ENCODE peak calls at places on chromosomes 12 and 14, in seven cellular contexts. H is ELR; U is activated CD8-positive, alpha-beta memory T cell treated with anti-CD3 and anti-CD28 coated beads for 48 hours; G is IMR-90; J is GF-D8; R is H7; A is activated T-helper 1 cell treated with anti-CD3 and anti-CD28 coated beads, Interleukin-12 subunit alpha, Interleukin-12 subunit beta, Interleukin-2, Interleukin-4 antibody, amounts not matched to agents 30 ng/mL and 10 ng/mL and 1 ng/mL, durations not matched to agents 14 hours and 24 hours and 36 hours. N is an unnamed sample.

GRCh38 chr14:24889843-24890242 is 160.1 kb downstream of the STXBP6 start:
- DNase-seq in H (no peak), U (no peak), G (peak; percentile 57), J (no peak), R (no peak), A (no peak), N (no peak)

GRCh38 chr12:58346032-58346632 is 404.8 kb downstream of the ATP23 start:
- DNase-seq in H (peak; percentile 65), U (no peak), G (peak; percentile 62), J (peak; percentile 15), R (peak; percentile 15), A (no peak), N (no peak)

GRCh38 chr14:80468331-80469122 is 257.2 kb upstream of the DIO2 start:
- DNase-seq in H (no peak), U (no peak), G (no peak), J (no peak), R (no peak), A (no peak), N (no peak)

GRCh38 chr12:120856980-120857379 is 47.2 kb downstream of the SPPL3 start:
- DNase-seq in H (peak; percentile 41), U (no peak), G (no peak), J (peak; percentile 27), R (no peak), A (no peak), N (no peak)

GRCh38 chr14:68655961-68656360 is 136.9 kb downstream of the ZFP36L1 start:
- DNase-seq in H (no peak), U (no peak), G (no peak), J (no peak), R (peak; percentile 59), A (no peak), N (no peak)

GRCh38 chr12:65892905-65893304 is 68.6 kb downstream of the HMGA2 start:
- DNase-seq in H (peak; percentile 98), U (no peak), G (peak; percentile 87), J (no peak), R (no peak), A (no peak), N (no peak)

GRCh38 chr14:31230559-31230958 is 23.0 kb upstream of the HECTD1 start:
- DNase-seq in H (no peak), U (no peak), G (no peak), J (no peak), R (no peak), A (no peak), N (no peak)

GRCh38 chr12:105748806-105749600 is 389.8 kb downstream of the NUAK1 start:
- DNase-seq in H (no peak), U (no peak), G (peak; percentile 74), J (no peak), R (no peak), A (no peak), N (no peak)

GRCh38 chr12:90741611-90742010 is 213.4 kb downstream of the CCER1 start:
- DNase-seq in H (no peak), U (no peak), G (no peak), J (no peak), R (no peak), A (no peak), N (no peak)

GRCh38 chr14:52563120-52563519 is 10.5 kb downstream of the GPR137C start:
- DNase-seq in H (peak; percentile 83), U (no peak), G (peak; percentile 87), J (no peak), R (no peak), A (no peak), N (no peak)

GRCh38 chr14:94103554-94104165 is 6.9 kb upstream of the IFI27 start:
- DNase-seq in H (no peak), U (no peak), G (no peak), J (no peak), R (no peak), A (no peak), N (no peak)

GRCh38 chr12:79454338-79454777 is 236.4 kb downstream of the PAWR start:
- DNase-seq in H (peak; percentile 66), U (no peak), G (peak; percentile 78), J (no peak), R (no peak), A (no peak), N (no peak)

GRCh38 chr12:19794116-19794515 is 354.8 kb downstream of the AEBP2 start:
- DNase-seq in H (no peak), U (no peak), G (no peak), J (no peak), R (no peak), A (no peak), N (no peak)

GRCh38 chr12:25839470-25839869 is 119.0 kb upstream of the RASSF8 start:
- DNase-seq in H (peak; percentile 54), U (no peak), G (peak; percentile 70), J (no peak), R (no peak), A (no peak), N (no peak)

GRCh38 chr12:107184359-107184980 is 91.1 kb upstream of the CRY1 start:
- DNase-seq in H (no peak), U (no peak), G (no peak), J (no peak), R (no peak), A (no peak), N (no peak)

GRCh38 chr12:69966839-69967238 is 141.8 kb downstream of the MYRFL start:
- DNase-seq in H (no peak), U (no peak), G (peak; percentile 6), J (no peak), R (no peak), A (no peak), N (no peak)